ENCODE peak calls at places on chromosomes 3 and 15, in four cellular contexts. One of them, this sample, is unnamed.

GRCh38 chr15:54026891-54027290 is 48.6 kb downstream of the UNC13C start:
- DNase-seq in ovary: no peak
- DNase-seq in mammary epithelial cell: no peak
- DNase-seq in DND-41: no peak
- DNase-seq in this sample: no peak

GRCh38 chr3:32420138-32420981 is 28.7 kb downstream of the CMTM7 start:
- DNase-seq in ovary: no peak
- DNase-seq in mammary epithelial cell: peak; percentile 98
- DNase-seq in DND-41: no peak
- DNase-seq in this sample: no peak

GRCh38 chr15:71115567-71116351 is 488 bp downstream of the THSD4 start:
- DNase-seq in mammary epithelial cell: peak; percentile 60
- DNase-seq in DND-41: no peak
- DNase-seq in ovary: no peak
- DNase-seq in this sample: no peak

GRCh38 chr3:169149349-169149890 is 514.1 kb downstream of the MECOM start:
- DNase-seq in ovary: peak; percentile 54
- DNase-seq in mammary epithelial cell: peak; percentile 81
- DNase-seq in DND-41: peak; percentile 77
- DNase-seq in this sample: peak; percentile 41

GRCh38 chr3:5347486-5347885 is 160.0 kb downstream of the EDEM1 start:
- DNase-seq in DND-41: no peak
- DNase-seq in ovary: no peak
- DNase-seq in mammary epithelial cell: no peak
- DNase-seq in this sample: no peak

GRCh38 chr3:18725668-18726407 is 300.7 kb upstream of the SATB1 start:
- DNase-seq in mammary epithelial cell: no peak
- DNase-seq in ovary: no peak
- DNase-seq in DND-41: peak; percentile 57
- DNase-seq in this sample: peak; percentile 68

GRCh38 chr3:173588547-173588946 is 191.0 kb downstream of the NLGN1 start:
- DNase-seq in ovary: no peak
- DNase-seq in DND-41: no peak
- DNase-seq in mammary epithelial cell: no peak
- DNase-seq in this sample: no peak

GRCh38 chr15:50810128-50810527 is 44.6 kb upstream of the SPPL2A start:
- DNase-seq in DND-41: no peak
- DNase-seq in mammary epithelial cell: no peak
- DNase-seq in ovary: no peak
- DNase-seq in this sample: no peak

GRCh38 chr15:91469627-91470567 is 369.8 kb downstream of the SV2B start:
- DNase-seq in DND-41: peak; percentile 89
- DNase-seq in ovary: no peak
- DNase-seq in mammary epithelial cell: no peak
- DNase-seq in this sample: peak; percentile 75

GRCh38 chr3:8769088-8769822 is at the start of gene OXTR:
- DNase-seq in DND-41: no peak
- DNase-seq in mammary epithelial cell: peak; percentile 70
- DNase-seq in ovary: peak; percentile 69
- DNase-seq in this sample: no peak

GRCh38 chr3:46321461-46322104 is 32.3 kb upstream of the CCR2 start:
- DNase-seq in ovary: no peak
- DNase-seq in DND-41: no peak
- DNase-seq in mammary epithelial cell: no peak
- DNase-seq in this sample: no peak

GRCh38 chr3:88203537-88204143 is 53.9 kb downstream of the C3orf38 start:
- DNase-seq in ovary: peak; percentile 68
- DNase-seq in DND-41: peak; percentile 68
- DNase-seq in mammary epithelial cell: peak; percentile 42
- DNase-seq in this sample: peak; percentile 21

GRCh38 chr3:193673845-193674244 is 80.8 kb downstream of the OPA1 start:
- DNase-seq in DND-41: no peak
- DNase-seq in ovary: no peak
- DNase-seq in mammary epithelial cell: no peak
- DNase-seq in this sample: no peak

GRCh38 chr15:72824781-72825180 is 41.2 kb upstream of the ADPGK start:
- DNase-seq in mammary epithelial cell: no peak
- DNase-seq in ovary: no peak
- DNase-seq in DND-41: no peak
- DNase-seq in this sample: no peak

DNA sequence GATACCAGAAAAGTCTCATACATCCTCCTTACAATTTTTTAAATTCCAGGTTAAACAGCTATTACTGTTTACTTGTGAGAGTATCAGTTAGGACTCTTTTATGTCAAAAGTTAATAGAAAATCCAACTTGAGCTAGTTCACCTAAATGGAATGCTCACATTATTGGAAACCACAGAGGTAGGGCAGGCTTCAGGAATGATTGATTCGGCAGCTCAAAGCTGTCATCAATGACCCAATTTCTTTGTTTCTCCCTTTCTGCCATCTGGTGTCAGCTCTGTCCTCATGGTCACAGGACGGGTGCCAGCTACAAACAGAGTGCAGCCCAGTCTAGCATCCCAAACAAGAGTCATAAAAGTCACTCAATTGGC is 32.2 kb downstream of the CFAP20DC start:
- DNase-seq in DND-41: no peak
- DNase-seq in mammary epithelial cell: no peak
- DNase-seq in ovary: no peak
- DNase-seq in this sample: no peak
- H3K4me3 ChIP-seq in DND-41: no peak overlapping the region
- H3K4me3 ChIP-seq in mammary epithelial cell: no peak overlapping the region
- H3K4me3 ChIP-seq in ovary: no peak overlapping the region
- H3K4me3 ChIP-seq in this sample: no peak overlapping the region

DNA sequence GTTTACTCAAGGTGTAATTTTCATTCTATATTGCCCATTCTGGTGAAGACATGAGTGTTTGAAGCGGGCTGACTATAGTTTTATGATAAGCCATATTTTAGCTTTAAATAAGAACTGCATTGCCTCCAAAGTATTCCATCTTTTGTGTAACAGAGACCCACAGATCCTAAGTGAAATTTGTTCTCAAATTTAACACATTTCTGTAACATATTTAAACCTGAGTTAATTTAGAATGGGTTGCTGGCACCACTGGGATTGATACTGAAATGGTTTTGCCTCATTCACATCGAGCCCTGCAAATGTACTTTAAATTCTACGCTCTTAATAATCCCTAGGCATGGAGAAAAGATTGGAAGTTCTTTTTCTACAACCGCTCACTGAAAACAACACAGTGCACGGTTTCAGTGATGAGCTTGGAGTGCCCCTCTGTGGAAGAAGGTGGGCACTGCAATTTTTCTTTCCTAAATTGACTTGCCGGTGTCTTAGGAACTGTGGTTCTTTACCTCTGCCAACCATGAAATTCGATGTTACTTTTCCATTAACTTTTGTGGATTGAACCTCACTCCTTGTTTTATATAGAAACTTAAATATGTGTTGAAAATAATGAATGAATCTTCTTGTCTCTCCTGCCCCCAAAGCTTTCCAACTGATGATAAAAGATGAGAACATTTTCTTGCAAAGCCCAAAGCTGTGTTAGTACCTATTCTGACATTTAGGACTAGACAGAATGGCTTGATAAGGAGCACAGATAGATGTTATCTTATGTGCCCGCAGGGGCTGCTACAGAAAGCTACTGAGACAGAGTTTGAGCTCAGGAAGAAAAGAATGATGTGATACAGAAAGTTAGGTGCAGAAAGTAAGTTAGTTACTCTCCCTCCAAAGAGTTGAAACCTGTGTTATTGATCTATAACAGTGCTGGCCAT is 109.7 kb upstream of the ATP11B start:
- DNase-seq in mammary epithelial cell: peak; percentile 72
- DNase-seq in ovary: peak; percentile 37
- DNase-seq in DND-41: peak; percentile 54
- DNase-seq in this sample: peak; percentile 37
- H3K4me3 ChIP-seq in mammary epithelial cell: no peak overlapping the region
- H3K4me3 ChIP-seq in ovary: peak overlapping the region; percentile 47
- H3K4me3 ChIP-seq in DND-41: no peak overlapping the region
- H3K4me3 ChIP-seq in this sample: no peak overlapping the region

DNA sequence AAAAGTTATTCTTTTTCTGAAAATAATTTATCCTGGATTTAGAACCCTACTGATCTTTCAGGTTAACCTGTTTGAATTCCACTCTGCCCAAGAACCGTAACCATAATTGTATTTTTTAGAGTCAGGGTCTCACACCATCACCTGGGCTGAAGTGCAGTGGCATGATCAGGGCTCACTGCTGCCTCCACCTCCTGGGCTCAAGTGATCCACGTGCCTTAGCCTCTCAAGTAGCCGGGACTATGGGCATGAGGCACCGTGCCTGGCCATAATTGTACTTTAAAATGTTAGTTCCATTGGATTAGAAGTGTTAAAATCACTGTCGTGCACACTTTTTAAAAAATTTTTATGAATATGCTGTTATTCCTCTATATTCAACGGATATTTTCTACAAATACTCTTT is 1.0 kb upstream of the MTMR10 start:
- DNase-seq in DND-41: peak; percentile 6
- DNase-seq in ovary: no peak
- DNase-seq in mammary epithelial cell: no peak
- DNase-seq in this sample: no peak
- H3K4me3 ChIP-seq in DND-41: peak overlapping the region; percentile 100
- H3K4me3 ChIP-seq in ovary: no peak overlapping the region
- H3K4me3 ChIP-seq in mammary epithelial cell: peak overlapping the region; percentile 86
- H3K4me3 ChIP-seq in this sample: no peak overlapping the region

GRCh38 chr3:30181546-30181945 is 424.9 kb upstream of the TGFBR2 start:
- DNase-seq in DND-41: no peak
- DNase-seq in ovary: no peak
- DNase-seq in mammary epithelial cell: no peak
- DNase-seq in this sample: no peak

GRCh38 chr3:30186741-30187219 is 419.6 kb upstream of the TGFBR2 start:
- DNase-seq in ovary: no peak
- DNase-seq in mammary epithelial cell: no peak
- DNase-seq in DND-41: no peak
- DNase-seq in this sample: no peak

GRCh38 chr3:30183421-30183820 is 423.0 kb upstream of the TGFBR2 start:
- DNase-seq in ovary: no peak
- DNase-seq in mammary epithelial cell: no peak
- DNase-seq in DND-41: no peak
- DNase-seq in this sample: no peak

GRCh38 chr3:30185872-30186271 is 420.5 kb upstream of the TGFBR2 start:
- DNase-seq in mammary epithelial cell: no peak
- DNase-seq in ovary: no peak
- DNase-seq in DND-41: no peak
- DNase-seq in this sample: no peak

DNA sequence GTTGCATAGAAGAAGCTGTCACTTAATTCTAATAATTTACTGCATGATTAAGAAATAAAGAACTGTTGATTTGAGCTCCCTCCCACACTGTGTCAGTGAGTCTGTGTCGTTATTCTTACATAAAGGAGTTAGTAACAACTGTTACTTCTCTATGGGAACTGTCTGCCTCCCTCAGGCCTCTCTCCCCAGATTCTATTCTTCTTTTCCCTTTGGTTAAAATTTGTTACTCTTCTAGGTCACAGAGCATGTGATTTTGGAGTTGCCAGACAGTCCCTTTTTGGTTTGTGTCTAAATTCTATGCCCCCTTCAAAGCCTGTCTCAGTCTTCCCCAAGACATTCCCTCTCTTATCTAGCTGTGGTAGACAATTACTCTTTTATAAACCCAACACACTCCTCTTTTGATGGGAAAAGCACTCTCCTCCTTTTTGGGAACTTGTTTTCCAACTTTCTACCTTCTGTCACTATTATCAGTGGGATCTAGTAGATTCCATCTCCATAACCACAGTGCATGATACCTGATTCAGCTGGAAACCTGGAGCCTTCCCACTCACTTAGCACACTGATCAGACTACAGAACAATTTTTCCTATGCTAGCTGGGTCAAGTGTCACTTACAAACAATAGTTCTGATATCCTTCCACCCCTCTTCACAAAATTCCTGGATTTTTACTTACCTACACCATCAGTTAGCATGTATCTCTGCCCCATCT is 422.1 kb upstream of the TGFBR2 start:
- DNase-seq in ovary: no peak
- DNase-seq in DND-41: no peak
- DNase-seq in mammary epithelial cell: no peak
- DNase-seq in this sample: no peak
- H3K4me3 ChIP-seq in ovary: no peak overlapping the region
- H3K4me3 ChIP-seq in DND-41: no peak overlapping the region
- H3K4me3 ChIP-seq in mammary epithelial cell: no peak overlapping the region
- H3K4me3 ChIP-seq in this sample: no peak overlapping the region

DNA sequence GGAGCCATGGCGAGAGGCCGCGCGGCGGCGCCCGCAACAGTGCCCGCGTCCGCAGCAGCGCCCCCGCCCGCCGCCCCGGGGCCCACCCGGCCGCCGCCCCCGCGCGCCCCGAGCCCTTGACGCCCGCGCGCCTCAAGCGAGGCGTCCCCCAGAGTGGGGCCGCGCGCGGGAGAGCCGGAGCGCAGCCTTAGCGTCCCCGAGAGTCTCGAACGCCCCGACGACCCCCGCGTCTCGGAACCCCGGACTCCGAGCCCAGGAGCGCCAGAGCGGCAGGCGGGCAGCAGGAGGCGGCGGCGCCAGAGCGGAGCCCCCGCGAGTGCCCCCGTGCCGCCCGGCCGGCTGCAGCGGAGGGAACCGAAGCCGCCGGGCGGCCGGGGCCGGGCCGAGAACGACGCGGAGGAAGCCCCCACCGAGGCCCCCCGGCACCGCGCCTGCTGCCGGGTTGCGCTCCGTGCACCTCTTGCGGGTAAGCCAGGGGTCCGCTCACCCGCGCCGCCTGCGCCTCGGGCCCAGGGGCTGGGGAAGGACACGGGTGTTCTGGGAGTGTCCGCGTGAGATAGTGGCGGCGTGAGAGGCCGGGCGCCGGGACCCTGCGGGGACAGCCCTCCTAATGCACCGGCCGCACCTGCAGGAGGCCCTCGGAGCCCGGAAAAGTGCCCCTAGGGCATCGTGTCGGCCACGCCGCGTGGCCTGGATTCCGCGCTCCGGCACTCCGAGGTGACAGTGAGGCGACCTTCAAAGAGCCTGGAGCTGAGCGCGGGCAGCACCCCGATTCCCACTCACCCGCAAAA is 51.9 kb upstream of the ULK4 start:
- DNase-seq in ovary: peak; percentile 52
- DNase-seq in mammary epithelial cell: no peak
- DNase-seq in DND-41: peak; percentile 5
- DNase-seq in this sample: peak; percentile 29
- H3K4me3 ChIP-seq in ovary: peak overlapping the region; percentile 85
- H3K4me3 ChIP-seq in mammary epithelial cell: peak overlapping the region; percentile 74
- H3K4me3 ChIP-seq in DND-41: peak overlapping the region; percentile 40
- H3K4me3 ChIP-seq in this sample: peak overlapping the region; percentile 46